ENCODE peak calls at places on chromosomes 3 and 15, in eight cellular contexts. H, R, F, J, Z, C, T and P are unnamed samples.
A peak's percentile ranks its signal among the peaks of the same experiment; 100 is the strongest.

GRCh38 chr3:55252921-55253320 is 234.2 kb downstream of the WNT5A start:
- DNase-seq in H (no peak), R (no peak), F (no peak), J (no peak), Z (no peak), C (no peak), T (no peak), P (no peak)

GRCh38 chr3:24141548-24141947 is 196.5 kb downstream of the NR1D2 start:
- DNase-seq in H (no peak), R (no peak), F (no peak), J (no peak), Z (no peak), C (no peak), T (no peak), P (no peak)

GRCh38 chr3:157469571-157470294 is 33.1 kb downstream of the PTX3 start:
- DNase-seq in H (no peak), R (no peak), F (no peak), J (no peak), Z (no peak), C (peak; percentile 26), T (no peak), P (no peak)

GRCh38 chr3:9646800-9647152 is 2.5 kb upstream of the MTMR14 start:
- DNase-seq in H (no peak), R (no peak), F (no peak), J (no peak), Z (no peak), C (no peak), T (no peak), P (no peak)

GRCh38 chr3:163587342-163587741 is 1491.0 kb downstream of the SI start:
- DNase-seq in H (no peak), R (no peak), F (no peak), J (no peak), Z (no peak), C (no peak), T (no peak), P (no peak)

GRCh38 chr3:8201886-8202285 is 299.7 kb upstream of the LMCD1 start:
- DNase-seq in H (no peak), R (no peak), F (no peak), J (no peak), Z (no peak), C (no peak), T (no peak), P (no peak)

GRCh38 chr3:138862924-138863775 is 28.4 kb upstream of the PIK3CB start:
- DNase-seq in H (peak; percentile 86), R (peak; percentile 51), F (no peak), J (peak; percentile 43), Z (no peak), C (peak; percentile 64), T (no peak), P (no peak)

GRCh38 chr3:149732234-149732633 is 20.1 kb downstream of the COMMD2 start:
- DNase-seq in H (no peak), R (no peak), F (no peak), J (no peak), Z (no peak), C (no peak), T (no peak), P (no peak)

GRCh38 chr15:101276501-101277037 is 716 bp downstream of the SELENOS start:
- DNase-seq in H (peak; percentile 52), R (no peak), F (no peak), J (no peak), Z (no peak), C (no peak), T (no peak), P (no peak)

GRCh38 chr3:52065264-52065756 is 8.9 kb upstream of the DUSP7 start:
- DNase-seq in H (no peak), R (peak; percentile 65), F (no peak), J (no peak), Z (no peak), C (peak; percentile 85), T (no peak), P (no peak)

DNA sequence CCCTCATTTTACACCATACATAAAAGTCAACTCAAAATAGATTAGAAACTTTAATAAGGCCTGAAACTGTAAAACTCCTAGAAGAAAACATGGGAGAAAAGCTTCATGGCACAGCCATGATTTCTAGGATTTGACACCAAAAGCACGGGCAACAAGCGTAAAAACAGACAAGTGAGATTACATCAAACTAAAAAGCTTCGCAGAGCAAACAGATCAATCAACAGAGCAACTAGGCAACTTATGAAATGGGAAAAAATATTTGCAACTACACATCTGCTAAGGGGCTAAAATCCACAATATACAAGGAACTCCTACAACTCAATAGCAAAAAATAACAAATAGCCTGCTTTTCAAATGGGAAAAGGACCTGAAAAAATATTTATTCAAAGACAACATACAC is 26.1 kb downstream of the ZNF148 start:
- DNase-seq in H (no peak), R (no peak), F (no peak), J (no peak), Z (no peak), C (no peak), T (no peak), P (no peak)
- H3K9me3 ChIP-seq in H (no peaks in the 10 kb centered on the region), R (no peaks in the 10 kb centered on the region), F (no peaks in the 10 kb centered on the region), J (peaks cover 12% of the 10 kb centered on the region), Z (no peaks in the 10 kb centered on the region), C (no peaks in the 10 kb centered on the region), T (no peaks in the 10 kb centered on the region), P (no peaks in the 10 kb centered on the region)

DNA sequence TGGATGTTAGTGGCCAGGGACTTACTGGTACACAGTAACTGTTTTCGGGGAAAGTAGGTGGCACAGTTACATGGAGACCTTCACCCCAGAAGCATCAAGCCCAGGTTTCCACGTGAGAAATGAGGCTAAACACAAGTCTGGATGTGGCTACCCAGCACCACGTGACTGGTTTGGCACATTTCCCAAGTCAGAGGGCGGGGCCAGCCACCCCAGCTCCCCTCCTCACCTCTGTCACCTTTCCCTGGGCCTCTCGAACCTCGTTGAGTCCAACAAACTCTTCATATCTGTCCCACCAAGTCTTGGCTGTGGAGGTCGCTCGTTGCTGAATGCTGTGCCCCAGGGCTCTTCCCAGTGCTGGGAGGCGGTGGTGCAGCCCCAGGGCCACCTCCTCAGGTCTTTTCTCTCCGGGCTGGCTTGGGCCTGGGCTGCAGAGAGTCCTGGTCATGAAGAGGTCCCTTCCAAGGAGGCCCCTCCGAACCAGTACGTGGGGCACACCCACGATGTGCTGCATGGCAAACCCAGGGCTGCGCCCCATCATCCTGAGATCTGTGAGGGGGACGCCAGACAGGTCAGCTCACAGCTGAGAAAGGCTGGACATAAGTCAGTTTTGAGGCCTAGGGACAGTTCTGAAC is 4.8 kb upstream of the PLXNB1 start:
- DNase-seq in H (no peak), R (no peak), F (peak; percentile 35), J (peak; percentile 77), Z (no peak), C (no peak), T (no peak), P (no peak)
- TF ChIP-seq POLR2A in H (no peak), R (no peak), F (no peak), J (no peak), Z (no peak), C (no peak), T (no peak), P (no peak)

GRCh38 chr15:25051399-25052154 is 96.8 kb downstream of the SNRPN start:
- DNase-seq in H (no peak), R (no peak), F (no peak), J (peak; percentile 47), Z (no peak), C (peak; percentile 12), T (no peak), P (peak; percentile 70)

GRCh38 chr15:25054943-25055342 is 100.2 kb downstream of the SNRPN start:
- DNase-seq in H (no peak), R (no peak), F (no peak), J (peak; percentile 24), Z (no peak), C (peak; percentile 10), T (peak; percentile 1), P (peak; percentile 79)

GRCh38 chr15:25054329-25054728 is 99.5 kb downstream of the SNRPN start:
- DNase-seq in H (no peak), R (peak; percentile 19), F (no peak), J (peak; percentile 28), Z (no peak), C (peak; percentile 9), T (no peak), P (no peak)

GRCh38 chr15:25053000-25053815 is 98.4 kb downstream of the SNRPN start:
- DNase-seq in H (no peak), R (peak; percentile 11), F (peak; percentile 4), J (peak; percentile 70), Z (no peak), C (peak; percentile 17), T (no peak), P (no peak)

GRCh38 chr15:25052191-25052999 is 97.6 kb downstream of the SNRPN start:
- DNase-seq in H (no peak), R (peak; percentile 15), F (no peak), J (peak; percentile 38), Z (no peak), C (peak; percentile 10), T (no peak), P (peak; percentile 70)
- H3K9me3 ChIP-seq in H (peaks cover 70% of the 10 kb centered on the region), R (peaks cover 100% of the 10 kb centered on the region), F (peaks cover 92% of the 10 kb centered on the region), J (peaks cover 97% of the 10 kb centered on the region), Z (peaks cover 99% of the 10 kb centered on the region), C (peaks cover 100% of the 10 kb centered on the region), T (peaks cover 15% of the 10 kb centered on the region), P (peaks cover 94% of the 10 kb centered on the region)

GRCh38 chr15:68279218-68279533 is 1.6 kb downstream of the FEM1B start:
- DNase-seq in H (no peak), R (no peak), F (no peak), J (no peak), Z (no peak), C (no peak), T (no peak), P (no peak)

GRCh38 chr15:68278345-68279217 is 1.0 kb downstream of the FEM1B start:
- DNase-seq in H (peak; percentile 86), R (no peak), F (peak; percentile 42), J (peak; percentile 21), Z (peak; percentile 58), C (peak; percentile 54), T (no peak), P (no peak)

GRCh38 chr15:68281008-68281407 is 3.5 kb downstream of the FEM1B start:
- DNase-seq in H (no peak), R (no peak), F (no peak), J (no peak), Z (no peak), C (no peak), T (no peak), P (no peak)

GRCh38 chr15:68277605-68278344 is at the start of gene FEM1B:
- DNase-seq in H (peak; percentile 98), R (peak; percentile 90), F (peak; percentile 89), J (peak; percentile 97), Z (peak; percentile 90), C (peak; percentile 91), T (peak; percentile 82), P (no peak)

DNA sequence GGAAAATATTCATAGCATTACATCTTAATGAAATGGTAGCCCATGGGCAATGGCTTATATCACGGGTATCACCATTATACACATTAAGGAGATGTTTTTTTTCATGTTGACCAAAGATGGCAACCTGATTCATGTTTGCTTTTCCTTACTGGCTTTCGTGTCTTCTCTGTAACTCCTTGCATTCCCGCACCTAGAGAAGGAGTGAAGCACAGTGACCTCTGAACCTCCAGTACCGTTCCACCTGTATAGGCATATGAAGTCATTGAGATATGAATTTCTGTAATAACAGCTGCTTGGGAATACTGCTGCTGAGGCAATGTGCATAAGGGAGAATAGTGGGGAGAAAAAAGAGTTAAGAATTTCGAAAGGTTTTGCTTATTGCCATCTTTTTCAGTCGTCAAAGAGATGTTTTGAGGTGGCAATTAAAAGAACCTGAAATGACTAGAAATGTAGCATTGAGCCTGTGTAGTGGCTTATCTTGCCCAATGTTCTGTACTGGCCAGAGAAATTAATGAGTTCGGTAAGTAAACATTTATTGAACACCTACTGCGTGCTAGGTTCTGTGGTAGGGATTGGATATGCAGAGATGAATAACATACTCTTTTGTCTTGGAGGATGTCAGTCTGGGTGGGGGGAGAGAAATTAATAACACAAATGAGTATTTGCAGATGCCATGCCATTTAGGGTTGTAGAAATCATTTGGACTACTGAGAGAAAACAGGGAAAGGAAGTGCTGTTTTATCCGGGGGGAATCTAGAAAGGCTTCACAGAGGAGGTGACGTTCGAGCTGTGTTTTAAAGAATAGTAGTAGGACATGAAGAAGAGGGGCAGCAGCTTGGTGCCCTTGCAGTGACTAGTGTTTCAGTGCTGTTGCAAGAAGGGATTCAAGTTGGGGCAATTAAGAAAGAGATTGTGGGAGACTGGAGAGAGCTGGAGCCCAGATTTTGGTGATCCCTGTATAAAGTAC is 2.5 kb downstream of the FEM1B start:
- DNase-seq in H (no peak), R (no peak), F (no peak), J (no peak), Z (no peak), C (no peak), T (no peak), P (no peak)
- TF ChIP-seq POLR2A in H (no peak), R (no peak), F (no peak), J (no peak), Z (no peak), C (no peak), T (no peak), P (no peak)